ENCODE peak calls at places on chromosome 21, in eight cellular contexts. H is ovary, Q is esophagus muscularis mucosa, N is GM12878, I is K562, L is A549, F is sigmoid colon, P is H1. T is an unnamed sample.

GRCh38 chr21:17523007-17523451 is 10.2 kb downstream of the CXADR start:
- DNase-seq in Q (no peak), F (no peak), I (no peak), H (no peak), N (no peak), L (no peak), P (no peak), T (no peak)

GRCh38 chr21:25837545-25838263 is 102.9 kb downstream of the GABPA start:
- DNase-seq in H (no peak), L (no peak), N (no peak), P (no peak), I (no peak), Q (no peak), F (no peak), T (no peak)

GRCh38 chr21:36282568-36283230 is 37.3 kb upstream of the MORC3 start:
- DNase-seq in H (no peak), I (no peak), N (no peak), F (no peak), L (no peak), P (no peak), Q (no peak), T (no peak)

GRCh38 chr21:26849428-26850115 is 4.4 kb upstream of the ADAMTS1 start:
- DNase-seq in I (peak; percentile 39), P (no peak), H (no peak), Q (no peak), N (no peak), F (no peak), L (no peak), T (no peak)

GRCh38 chr21:37166733-37167132 is 93.7 kb downstream of the TTC3 start:
- DNase-seq in H (no peak), L (no peak), P (peak; percentile 7), F (no peak), I (no peak), Q (no peak), N (no peak), T (no peak)

GRCh38 chr21:22900511-22900910 is 1902.3 kb downstream of the NCAM2 start:
- DNase-seq in F (no peak), Q (no peak), I (no peak), L (no peak), H (no peak), P (no peak), N (no peak), T (no peak)

GRCh38 chr21:35829014-35829525 is 231.3 kb downstream of the SETD4 start:
- DNase-seq in L (no peak), Q (no peak), N (no peak), P (no peak), F (no peak), I (no peak), H (no peak), T (no peak)

GRCh38 chr21:30561957-30562356 is 843 bp upstream of the KRTAP19-7 start:
- DNase-seq in F (no peak), I (no peak), P (no peak), N (no peak), H (no peak), L (no peak), Q (no peak), T (no peak)

GRCh38 chr21:37257526-37257966 is 9.6 kb downstream of the VPS26C start:
- DNase-seq in Q (peak; percentile 89), H (no peak), F (no peak), P (no peak), N (no peak), L (peak; percentile 5), I (no peak), T (no peak)

GRCh38 chr21:19535356-19535755 is 1131.8 kb upstream of the TMPRSS15 start:
- DNase-seq in P (no peak), I (peak; percentile 14), N (no peak), F (no peak), H (no peak), L (no peak), Q (no peak), T (no peak)

GRCh38 chr21:14584357-14585095 is 38.4 kb upstream of the SAMSN1 start:
- DNase-seq in F (no peak), N (no peak), L (no peak), I (no peak), Q (no peak), P (no peak), H (no peak), T (no peak)

GRCh38 chr21:26686278-26686677 is 113.2 kb upstream of the CYYR1 start:
- DNase-seq in I (no peak), P (no peak), N (no peak), L (peak; percentile 1), H (no peak), Q (no peak), F (no peak), T (no peak)

GRCh38 chr21:43600642-43601397 is 58.5 kb downstream of the HSF2BP start:
- DNase-seq in L (no peak), F (no peak), P (no peak), H (no peak), Q (no peak), I (no peak), N (no peak), T (no peak)

GRCh38 chr21:24514081-24514733 is 1093.1 kb downstream of the MRPL39 start:
- DNase-seq in H (no peak), I (no peak), F (no peak), N (no peak), P (no peak), Q (no peak), L (no peak), T (no peak)

GRCh38 chr21:17784604-17785402 is 34.4 kb downstream of the C21orf91 start:
- DNase-seq in L (no peak), H (no peak), P (no peak), Q (no peak), I (no peak), N (peak; percentile 99), F (no peak), T (no peak)

GRCh38 chr21:20083336-20083735 is 914.9 kb upstream of the NCAM2 start:
- DNase-seq in Q (no peak), F (no peak), H (no peak), L (no peak), P (no peak), N (no peak), I (no peak), T (no peak)

GRCh38 chr21:35011681-35012080 is 37.4 kb downstream of the RUNX1 start:
- DNase-seq in N (no peak), Q (no peak), L (no peak), H (no peak), F (no peak), I (no peak), P (no peak), T (no peak)

GRCh38 chr21:14321042-14321441 is 61.9 kb downstream of the HSPA13 start:
- DNase-seq in I (no peak), Q (no peak), P (no peak), F (no peak), N (no peak), H (no peak), L (no peak), T (no peak)

GRCh38 chr21:35921471-35921870 is 138.9 kb downstream of the SETD4 start:
- DNase-seq in I (no peak), Q (no peak), H (no peak), L (no peak), F (no peak), N (no peak), P (no peak), T (no peak)

GRCh38 chr21:21971384-21971783 is 973.2 kb downstream of the NCAM2 start:
- DNase-seq in H (no peak), Q (no peak), N (no peak), I (no peak), F (no peak), L (no peak), P (no peak), T (no peak)

GRCh38 chr21:41566500-41567014 is 58.6 kb upstream of the TMPRSS2 start:
- DNase-seq in F (no peak), I (no peak), H (no peak), P (no peak), Q (no peak), L (no peak), N (no peak), T (no peak)
- TF ChIP-seq POLR2A in F (no peak), I (no peak), H (no peak), P (no peak), Q (no peak), L (no peak), N (no peak), T (no peak)

GRCh38 chr21:45348591-45349327 is 56.2 kb upstream of the COL18A1 start:
- DNase-seq in H (no peak), I (no peak), Q (no peak), L (no peak), N (no peak), F (no peak), P (no peak), T (no peak)
- H3K4me1 ChIP-seq in H (peaks cover 24% of the 10 kb centered on the region), I (peaks cover 50% of the 10 kb centered on the region), Q (peaks cover 62% of the 10 kb centered on the region), L (peaks cover 7% of the 10 kb centered on the region), N (no peaks in the 10 kb centered on the region), F (peaks cover 26% of the 10 kb centered on the region), P (no peaks in the 10 kb centered on the region), T (peaks cover 56% of the 10 kb centered on the region)

DNA sequence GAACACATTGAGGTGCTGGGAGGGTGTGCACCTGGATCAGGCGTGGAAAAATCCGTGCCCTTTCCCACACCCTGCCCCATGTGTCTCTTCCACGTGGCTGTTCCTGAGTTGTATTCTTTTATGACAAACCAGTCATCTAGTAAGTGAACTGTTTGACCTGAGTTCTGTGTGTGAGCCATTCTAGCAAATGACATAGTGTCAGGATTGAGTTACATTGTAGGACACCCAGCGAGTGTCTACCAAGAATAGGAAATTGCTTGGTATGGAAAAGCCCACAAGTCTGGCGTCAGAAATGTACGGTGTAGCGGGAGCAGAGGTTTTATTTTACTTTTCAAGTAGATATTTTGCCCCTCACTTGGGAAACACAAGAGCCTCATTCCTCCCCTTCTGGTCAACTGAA is 1.2 kb upstream of the MRAP start:
- DNase-seq in P (no peak), I (no peak), Q (no peak), H (no peak), N (no peak), L (no peak), F (no peak), T (no peak)
- TF ChIP-seq EP300 in P (no peak), I (no peak), Q (no peak), H (no peak), N (no peak), L (no peak), F (no peak), T (no peak)

GRCh38 chr21:33541756-33542639 is at the start of gene GART:
- DNase-seq in Q (peak; percentile 92), N (peak; percentile 35), F (peak; percentile 89), H (peak; percentile 83), L (peak; percentile 33), P (peak; percentile 39), I (peak; percentile 86), T (peak; percentile 74)
- TF ChIP-seq POLR2A in Q (peak; percentile 78), N (peak; percentile 61), F (peak; percentile 85), H (peak; percentile 87), L (peak; percentile 71), P (peak; percentile 75), I (peak; percentile 97), T (peak; percentile 51)

GRCh38 chr21:41970099-41970391 is 16.2 kb upstream of the C2CD2 start:
- DNase-seq in P (no peak), F (no peak), L (no peak), I (no peak), H (no peak), N (no peak), Q (peak; percentile 74), T (no peak)
- H3K4me1 ChIP-seq in P (no peaks in the 10 kb centered on the region), F (no peaks in the 10 kb centered on the region), L (peaks cover 11% of the 10 kb centered on the region), I (peaks cover 7% of the 10 kb centered on the region), H (no peaks in the 10 kb centered on the region), N (peaks cover 7% of the 10 kb centered on the region), Q (no peaks in the 10 kb centered on the region), T (no peaks in the 10 kb centered on the region)

T was measured in tibial nerve.